ENCODE peak calls at places on chromosomes 12 and 14, in four cellular contexts. V, T, X and Q are unnamed samples.

GRCh38 chr12:118418385-118419057 is 42.2 kb downstream of the SUDS3 start:
- DNase-seq in V (no peak), T (no peak), X (no peak), Q (no peak)

GRCh38 chr12:111767362-111768158 is 827 bp downstream of the ALDH2 start:
- DNase-seq in V (no peak), T (no peak), X (no peak), Q (no peak)

GRCh38 chr12:94650143-94651056 is at the start of gene TMCC3:
- DNase-seq in V (peak; percentile 78), T (no peak), X (no peak), Q (no peak)

GRCh38 chr14:71555654-71556559 is 376.3 kb upstream of the RGS6 start:
- DNase-seq in V (peak; percentile 59), T (peak; percentile 68), X (peak; percentile 38), Q (no peak)

GRCh38 chr14:100898465-100898864 is 5.1 kb downstream of the RTL1 start:
- DNase-seq in V (no peak), T (no peak), X (no peak), Q (no peak)

GRCh38 chr12:52691076-52691764 is 11.0 kb upstream of the KRT1 start:
- DNase-seq in V (no peak), T (peak; percentile 14), X (peak; percentile 22), Q (no peak)

GRCh38 chr12:62598846-62599245 is 132.2 kb downstream of the MON2 start:
- DNase-seq in V (no peak), T (no peak), X (no peak), Q (no peak)

GRCh38 chr12:77751939-77752338 is 78.8 kb upstream of the NAV3 start:
- DNase-seq in V (no peak), T (no peak), X (no peak), Q (peak; percentile 63)

GRCh38 chr14:102262894-102263462 is 42.0 kb downstream of the MOK start:
- DNase-seq in V (no peak), T (no peak), X (no peak), Q (no peak)